ENCODE peak calls at places on chromosomes 3 and 15, in eight cellular contexts. H, B, I, M, X, P, Q and J are unnamed samples.

GRCh38 chr15:101540480-101541239 is 51.2 kb upstream of the PCSK6 start:
- DNase-seq in H (no peak), B (no peak), I (no peak), M (no peak), X (no peak), P (no peak), Q (no peak), J (no peak)

GRCh38 chr3:12916159-12916558 is 74.8 kb upstream of the RPL32 start:
- DNase-seq in H (no peak), B (peak), I (no peak), M (no peak), X (no peak), P (no peak), Q (no peak), J (no peak)

GRCh38 chr15:33330931-33331330 is 20.2 kb downstream of the RYR3 start:
- DNase-seq in H (no peak), B (no peak), I (no peak), M (no peak), X (no peak), P (no peak), Q (no peak), J (no peak)

GRCh38 chr15:55552926-55553325 is 35.2 kb downstream of the PYGO1 start:
- DNase-seq in H (peak), B (no peak), I (no peak), M (no peak), X (no peak), P (peak), Q (no peak), J (no peak)

GRCh38 chr3:195768831-195769303 is 42.9 kb downstream of the MUC4 start:
- DNase-seq in H (no peak), B (no peak), I (no peak), M (no peak), X (no peak), P (no peak), Q (no peak), J (no peak)

GRCh38 chr15:90836296-90836871 is 32.0 kb upstream of the FURIN start:
- DNase-seq in H (peak), B (no peak), I (no peak), M (no peak), X (no peak), P (peak), Q (no peak), J (peak)

GRCh38 chr3:135084404-135084803 is 289.3 kb downstream of the EPHB1 start:
- DNase-seq in H (no peak), B (no peak), I (no peak), M (no peak), X (no peak), P (no peak), Q (no peak), J (no peak)

GRCh38 chr3:133412511-133413165 is 12.8 kb downstream of the BFSP2 start:
- DNase-seq in H (peak), B (no peak), I (no peak), M (no peak), X (no peak), P (no peak), Q (no peak), J (no peak)

GRCh38 chr3:175919133-175919532 is 1060.0 kb downstream of the NAALADL2 start:
- DNase-seq in H (no peak), B (no peak), I (no peak), M (no peak), X (no peak), P (no peak), Q (no peak), J (no peak)

GRCh38 chr3:146636881-146637280 is 31.7 kb upstream of the PLSCR5 start:
- DNase-seq in H (no peak), B (no peak), I (no peak), M (no peak), X (no peak), P (no peak), Q (no peak), J (no peak)

GRCh38 chr3:71728632-71729342 is 3.6 kb upstream of the EIF4E3 start:
- DNase-seq in H (no peak), B (peak), I (peak), M (no peak), X (no peak), P (no peak), Q (no peak), J (no peak)

GRCh38 chr15:100897873-100898490 is 18.4 kb downstream of the ALDH1A3 start:
- DNase-seq in H (no peak), B (no peak), I (no peak), M (no peak), X (no peak), P (no peak), Q (no peak), J (no peak)

GRCh38 chr3:13528217-13528801 is 20.6 kb upstream of the FBLN2 start:
- DNase-seq in H (no peak), B (no peak), I (no peak), M (no peak), X (no peak), P (no peak), Q (no peak), J (no peak)

GRCh38 chr3:183328823-183329222 is 75.8 kb downstream of the B3GNT5 start:
- DNase-seq in H (no peak), B (no peak), I (no peak), M (no peak), X (no peak), P (no peak), Q (no peak), J (peak)

GRCh38 chr15:80991446-80991845 is 1.8 kb upstream of the MESD start:
- DNase-seq in H (no peak), B (no peak), I (peak), M (no peak), X (peak), P (no peak), Q (no peak), J (no peak)

GRCh38 chr3:100042577-100042981 is 71.7 kb downstream of the FILIP1L start:
- DNase-seq in H (no peak), B (no peak), I (no peak), M (peak), X (no peak), P (no peak), Q (no peak), J (no peak)

GRCh38 chr3:34570916-34571705 is 772.7 kb downstream of the PDCD6IP start:
- DNase-seq in H (no peak), B (no peak), I (no peak), M (no peak), X (no peak), P (no peak), Q (no peak), J (no peak)

GRCh38 chr3:133467780-133468179 is 67.9 kb downstream of the BFSP2 start:
- DNase-seq in H (no peak), B (no peak), I (no peak), M (no peak), X (no peak), P (no peak), Q (no peak), J (no peak)

GRCh38 chr15:90840954-90841353 is 27.4 kb upstream of the FURIN start:
- DNase-seq in H (no peak), B (no peak), I (no peak), M (no peak), X (no peak), P (no peak), Q (no peak), J (no peak)

GRCh38 chr3:25854635-25855034 is 64.7 kb downstream of the OXSM start:
- DNase-seq in H (peak), B (no peak), I (no peak), M (no peak), X (no peak), P (no peak), Q (no peak), J (no peak)

GRCh38 chr3:9786209-9786739 is 6.0 kb downstream of the TADA3 start:
- DNase-seq in H (no peak), B (no peak), I (no peak), M (no peak), X (no peak), P (no peak), Q (no peak), J (no peak)

GRCh38 chr3:148974726-148975125 is 16.6 kb upstream of the GYG1 start:
- DNase-seq in H (no peak), B (no peak), I (no peak), M (no peak), X (no peak), P (no peak), Q (no peak), J (no peak)

GRCh38 chr15:90261811-90262210 is 3.7 kb upstream of the NGRN start:
- DNase-seq in H (peak), B (no peak), I (no peak), M (no peak), X (no peak), P (peak), Q (no peak), J (no peak)

GRCh38 chr3:15796771-15797599 is 794 bp downstream of the ANKRD28 start:
- DNase-seq in H (peak), B (no peak), I (no peak), M (peak), X (no peak), P (peak), Q (no peak), J (no peak)

GRCh38 chr3:15795563-15796308 is 2.0 kb downstream of the ANKRD28 start:
- DNase-seq in H (peak), B (no peak), I (peak), M (no peak), X (no peak), P (peak), Q (no peak), J (no peak)

GRCh38 chr3:15794842-15795562 is 2.8 kb downstream of the ANKRD28 start:
- DNase-seq in H (no peak), B (no peak), I (no peak), M (no peak), X (no peak), P (peak), Q (no peak), J (no peak)

GRCh38 chr3:15796331-15796730 is 1.4 kb downstream of the ANKRD28 start:
- DNase-seq in H (no peak), B (no peak), I (no peak), M (no peak), X (no peak), P (peak), Q (no peak), J (no peak)

DNA sequence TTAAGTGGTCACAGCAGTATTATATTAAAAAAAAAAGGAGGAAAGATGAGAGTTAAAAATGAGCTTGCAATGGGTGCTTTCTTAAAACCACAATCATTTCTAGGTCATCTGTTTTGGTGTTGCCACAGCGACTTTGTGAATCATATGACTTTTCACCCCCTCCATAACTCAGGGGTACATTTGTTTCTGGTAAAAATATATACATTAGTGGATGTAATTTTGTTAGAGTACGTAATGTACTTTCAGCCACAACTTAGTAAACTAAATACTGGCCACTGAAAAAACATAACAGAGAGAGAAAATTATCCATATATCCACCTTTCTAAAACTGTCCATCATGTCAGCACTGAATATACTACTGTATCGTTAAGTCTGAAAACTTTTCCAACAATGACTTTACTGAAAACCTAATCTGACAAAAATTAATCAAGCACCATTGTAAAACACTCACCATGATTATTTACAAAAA is 3.4 kb downstream of the ANKRD28 start:
- DNase-seq in H (peak), B (peak), I (no peak), M (no peak), X (no peak), P (peak), Q (no peak), J (no peak)
- H3K4me3 ChIP-seq in H (peak), B (no peak), I (no peak), M (peak), X (no peak), P (peak), Q (peak), J (no peak)

GRCh38 chr3:107976204-107976775 is 114.5 kb downstream of the CD47 start:
- DNase-seq in H (no peak), B (no peak), I (no peak), M (no peak), X (no peak), P (no peak), Q (no peak), J (no peak)
- H3K4me3 ChIP-seq in H (no peak), B (peak), I (no peak), M (no peak), X (no peak), P (no peak), Q (no peak), J (no peak)

DNA sequence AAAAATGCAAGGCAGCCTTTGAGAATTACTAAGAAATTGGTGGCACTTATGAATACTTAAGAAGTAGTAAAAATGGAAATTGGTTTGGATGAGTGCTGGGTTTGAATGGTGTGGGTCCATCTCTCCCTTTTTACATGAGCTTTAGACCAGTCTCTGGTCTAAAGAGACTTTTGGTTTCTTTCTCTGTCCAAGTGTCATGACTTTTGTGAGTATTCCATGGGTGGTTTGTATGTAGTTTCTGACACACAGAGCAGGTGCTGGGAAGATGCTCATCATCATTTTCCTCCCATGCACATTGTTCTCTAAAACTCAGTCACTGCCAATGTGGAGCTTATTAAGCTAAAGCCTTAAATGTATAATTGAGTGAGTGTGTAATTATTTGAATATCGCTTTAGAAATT is 63.5 kb downstream of the KAT2B start:
- DNase-seq in H (no peak), B (no peak), I (no peak), M (no peak), X (no peak), P (no peak), Q (no peak), J (no peak)
- H3K4me3 ChIP-seq in H (no peak), B (no peak), I (no peak), M (no peak), X (no peak), P (no peak), Q (no peak), J (no peak)

GRCh38 chr3:151765685-151766084 is 32.0 kb downstream of the AADACL2 start:
- DNase-seq in H (no peak), B (no peak), I (no peak), M (no peak), X (no peak), P (peak), Q (no peak), J (no peak)
- H3K4me3 ChIP-seq in H (no peak), B (no peak), I (no peak), M (no peak), X (no peak), P (no peak), Q (no peak), J (no peak)

DNA sequence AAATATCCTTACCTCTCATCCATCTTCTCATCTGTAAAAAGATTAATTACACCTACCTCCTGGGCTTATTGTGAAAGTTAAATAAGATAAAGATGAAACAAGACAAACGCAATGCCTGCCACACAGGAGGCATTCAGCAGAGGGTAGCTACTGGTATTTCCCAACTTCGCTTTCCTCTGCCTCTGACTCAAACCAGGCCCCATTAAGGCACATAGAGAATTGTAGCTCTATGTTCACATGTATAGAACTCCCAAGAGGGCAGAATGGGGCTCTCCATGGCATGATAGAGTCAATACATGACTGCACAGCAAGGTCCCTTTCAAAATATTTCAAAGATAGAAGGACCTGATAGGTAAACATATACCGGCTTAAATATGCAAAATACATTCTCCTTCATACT is 1.4 kb downstream of the LYSMD2 start:
- DNase-seq in H (no peak), B (no peak), I (no peak), M (no peak), X (no peak), P (no peak), Q (no peak), J (no peak)
- H3K4me3 ChIP-seq in H (no peak), B (peak), I (no peak), M (peak), X (no peak), P (no peak), Q (peak), J (no peak)

GRCh38 chr3:122251428-122251827 is 68.0 kb downstream of the CASR start:
- DNase-seq in H (no peak), B (no peak), I (peak), M (no peak), X (no peak), P (no peak), Q (no peak), J (no peak)

GRCh38 chr3:122245513-122246174 is 62.2 kb downstream of the CASR start:
- DNase-seq in H (peak), B (no peak), I (peak), M (no peak), X (no peak), P (no peak), Q (no peak), J (no peak)

GRCh38 chr3:122247825-122248185 is 64.3 kb downstream of the CASR start:
- DNase-seq in H (no peak), B (no peak), I (peak), M (no peak), X (no peak), P (no peak), Q (no peak), J (peak)

GRCh38 chr3:122247087-122247824 is 63.8 kb downstream of the CASR start:
- DNase-seq in H (no peak), B (no peak), I (peak), M (no peak), X (no peak), P (no peak), Q (no peak), J (no peak)

GRCh38 chr3:122246214-122246613 is 62.7 kb downstream of the CASR start:
- DNase-seq in H (no peak), B (no peak), I (no peak), M (no peak), X (no peak), P (no peak), Q (no peak), J (no peak)
- H3K4me3 ChIP-seq in H (no peak), B (peak), I (peak), M (no peak), X (no peak), P (no peak), Q (no peak), J (no peak)

DNA sequence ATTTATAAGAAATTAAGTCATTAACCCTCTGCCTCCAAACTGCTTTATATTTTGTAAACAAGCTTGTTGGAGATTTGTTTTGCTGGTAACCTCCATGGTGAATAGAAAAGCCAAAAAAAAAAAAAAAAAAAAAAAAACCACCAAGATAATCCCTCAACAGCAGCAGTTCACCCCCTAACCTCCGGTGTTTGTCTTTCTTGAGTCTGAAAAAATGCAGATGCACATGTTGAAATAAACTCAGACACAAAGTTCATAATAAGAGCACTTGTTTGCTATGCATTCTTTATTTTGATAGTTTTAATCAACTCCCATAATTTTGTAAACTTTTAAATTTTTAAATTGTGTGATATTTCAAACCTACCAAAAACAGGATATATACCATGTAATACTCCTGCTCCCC is 1.8 kb upstream of the PLCH1 start:
- DNase-seq in H (no peak), B (no peak), I (no peak), M (no peak), X (no peak), P (no peak), Q (no peak), J (no peak)
- H3K4me3 ChIP-seq in H (no peak), B (no peak), I (no peak), M (no peak), X (no peak), P (no peak), Q (no peak), J (no peak)